ENCODE peak calls at places on chromosomes 16 and 17, in six cellular contexts. Z is NCI-H2029; T is central memory CD4-positive, alpha-beta T cell; N is CD4-positive, alpha-beta T cell; W is A549; K is AG09309. E is an unnamed sample.

GRCh38 chr16:53112015-53112414 is 57.2 kb downstream of the CHD9 start:
- DNase-seq in K (no peak), W (no peak), Z (no peak), T (no peak), N (no peak), E (no peak)

GRCh38 chr17:75250009-75250471 is 11.4 kb downstream of the GGA3 start:
- DNase-seq in K (no peak), T (peak), N (peak), Z (no peak), W (no peak), E (no peak)

GRCh38 chr16:27378871-27379580 is 22.9 kb upstream of the IL21R start:
- DNase-seq in W (no peak), Z (no peak), T (no peak), K (no peak), N (no peak), E (no peak)

GRCh38 chr17:46821482-46822387 is 3.2 kb upstream of the WNT3 start:
- DNase-seq in N (no peak), W (no peak), T (no peak), Z (no peak), K (no peak), E (no peak)

GRCh38 chr17:34413443-34414076 is 50.5 kb upstream of the CCL1 start:
- DNase-seq in W (no peak), K (no peak), N (no peak), T (no peak), Z (no peak), E (no peak)

GRCh38 chr17:72587156-72587555 is 466.3 kb downstream of the SOX9 start:
- DNase-seq in W (no peak), T (no peak), Z (no peak), K (no peak), N (no peak), E (no peak)

GRCh38 chr16:71645450-71645849 is 19.5 kb downstream of the MARVELD3 start:
- DNase-seq in Z (no peak), W (peak), N (no peak), K (no peak), T (no peak), E (no peak)

GRCh38 chr17:81518113-81518784 is 5.7 kb upstream of the ACTG1 start:
- DNase-seq in Z (no peak), T (no peak), W (no peak), N (no peak), K (no peak), E (no peak)

GRCh38 chr17:78998311-78999055 is 11.1 kb downstream of the CANT1 start:
- DNase-seq in N (no peak), T (no peak), W (no peak), K (no peak), Z (peak), E (no peak)

GRCh38 chr17:75771334-75772281 is 6.6 kb upstream of the GALK1 start:
- DNase-seq in W (no peak), Z (no peak), N (no peak), K (no peak), T (no peak), E (no peak)

GRCh38 chr17:33992113-33992512 is 263.0 kb upstream of the CCL2 start:
- DNase-seq in K (no peak), Z (no peak), W (no peak), N (no peak), T (no peak), E (no peak)

GRCh38 chr16:3074860-3075545 is 9.6 kb downstream of the IL32 start:
- DNase-seq in N (peak), K (no peak), T (peak), Z (no peak), W (no peak), E (no peak)

GRCh38 chr17:61491981-61492380 is 39.8 kb downstream of the TBX4 start:
- DNase-seq in T (no peak), K (no peak), N (no peak), Z (no peak), W (no peak), E (no peak)

GRCh38 chr17:12422632-12423031 is 243.1 kb upstream of the MYOCD start:
- DNase-seq in K (no peak), N (no peak), W (no peak), Z (no peak), T (no peak), E (no peak)

GRCh38 chr17:2084766-2085647 is 30.1 kb downstream of the HIC1 start:
- DNase-seq in T (no peak), N (no peak), Z (peak), W (peak), K (peak), E (no peak)

GRCh38 chr17:8300226-8300625 is 5.0 kb upstream of the SLC25A35 start:
- DNase-seq in W (no peak), Z (no peak), K (no peak), T (no peak), N (no peak), E (no peak)

GRCh38 chr17:82440991-82441627 is 9.4 kb downstream of the CYBC1 start:
- DNase-seq in T (no peak), Z (peak), W (no peak), K (no peak), N (no peak), E (no peak)

GRCh38 chr16:1859650-1860049 is 12.3 kb downstream of the MEIOB start:
- DNase-seq in T (no peak), N (no peak), K (no peak), Z (no peak), W (no peak), E (peak)

GRCh38 chr16:27690604-27691003 is 140.7 kb downstream of the KATNIP start:
- DNase-seq in N (no peak), T (no peak), K (no peak), Z (no peak), W (peak), E (no peak)

GRCh38 chr16:63372283-63372682 is 1336.0 kb upstream of the CDH8 start:
- DNase-seq in K (no peak), Z (no peak), N (no peak), W (no peak), T (no peak), E (no peak)

GRCh38 chr17:38982858-38983746 is 15.9 kb upstream of the FBXO47 start:
- DNase-seq in T (peak), Z (peak), K (no peak), W (peak), N (peak), E (peak)

GRCh38 chr17:34811561-34811960 is 149.7 kb downstream of the CCT6B start:
- DNase-seq in N (no peak), W (no peak), T (no peak), K (no peak), Z (no peak), E (no peak)

GRCh38 chr16:84940670-84941551 is 70.4 kb downstream of the ZDHHC7 start:
- DNase-seq in N (no peak), K (peak), T (no peak), Z (no peak), W (no peak), E (no peak)

GRCh38 chr17:78878871-78879270 is 24.1 kb downstream of the CEP295NL start:
- DNase-seq in T (no peak), Z (no peak), K (no peak), W (no peak), N (no peak), E (no peak)

GRCh38 chr16:84357191-84357651 is 11.1 kb upstream of the ATP2C2 start:
- DNase-seq in T (no peak), W (no peak), N (no peak), Z (no peak), K (no peak), E (no peak)

GRCh38 chr17:65774787-65775186 is 213.3 kb upstream of the AXIN2 start:
- DNase-seq in W (no peak), Z (no peak), T (no peak), K (no peak), N (no peak), E (no peak)

GRCh38 chr16:1688807-1689560 is 10.9 kb downstream of the JPT2 start:
- DNase-seq in W (peak), N (no peak), Z (no peak), K (no peak), T (no peak), E (no peak)

GRCh38 chr17:75468311-75468754 is 11.9 kb downstream of the TMEM94 start:
- DNase-seq in Z (no peak), N (no peak), T (no peak), W (no peak), K (no peak), E (no peak)

GRCh38 chr17:2365132-2365531 is 27.8 kb downstream of the SGSM2 start:
- DNase-seq in Z (no peak), K (no peak), W (no peak), T (no peak), N (no peak), E (no peak)

GRCh38 chr17:55120651-55121050 is 144.1 kb upstream of the HLF start:
- DNase-seq in N (no peak), W (no peak), T (no peak), Z (no peak), K (no peak), E (no peak)

GRCh38 chr17:40555296-40556190 is 9.7 kb downstream of the CCR7 start:
- DNase-seq in K (no peak), T (no peak), N (no peak), W (no peak), Z (no peak), E (no peak)

GRCh38 chr16:31700200-31700529 is 172.5 kb downstream of the AHSP start:
- DNase-seq in W (no peak), N (no peak), T (no peak), Z (peak), K (no peak), E (peak)

GRCh38 chr16:51851111-51851510 is 695.8 kb downstream of the TOX3 start:
- DNase-seq in T (no peak), W (no peak), N (no peak), Z (no peak), K (no peak), E (no peak)

GRCh38 chr17:42784811-42785592 is 4.6 kb downstream of the WNK4 start:
- DNase-seq in N (no peak), W (no peak), K (no peak), T (no peak), Z (no peak), E (no peak)

GRCh38 chr16:12958366-12958765 is 57.0 kb downstream of the SHISA9 start:
- DNase-seq in N (no peak), T (no peak), Z (no peak), K (no peak), W (peak), E (no peak)

GRCh38 chr16:85923153-85924021 is 24.4 kb downstream of the IRF8 start:
- DNase-seq in W (peak), Z (no peak), K (no peak), N (no peak), T (no peak), E (no peak)